ENCODE peak calls at places on chromosomes 16 and 17, in five cellular contexts. Z is SK-N-SH, N is MM.1S, L is tibial artery, W is astrocyte of the spinal cord. M is an unnamed sample.

GRCh38 chr17:78697846-78698343 is 84.2 kb downstream of the CYTH1 start:
- DNase-seq in Z (no peak), N (no peak), L (no peak), W (no peak), M (no peak)

GRCh38 chr16:66159987-66160386 is 206.5 kb upstream of the CDH5 start:
- DNase-seq in Z (no peak), N (no peak), L (peak), W (no peak), M (no peak)

GRCh38 chr17:59859444-59860025 is 33.2 kb downstream of the TUBD1 start:
- DNase-seq in Z (no peak), N (peak), L (no peak), W (peak), M (no peak)

GRCh38 chr16:66264311-66265105 is 102.0 kb upstream of the CDH5 start:
- DNase-seq in Z (no peak), N (no peak), L (no peak), W (no peak), M (no peak)

GRCh38 chr16:87982491-87983415 is 31.5 kb downstream of the BANP start:
- DNase-seq in Z (no peak), N (no peak), L (peak), W (no peak), M (no peak)

GRCh38 chr16:22198547-22199293 is 7.4 kb upstream of the EEF2K start:
- DNase-seq in Z (no peak), N (peak), L (no peak), W (no peak), M (no peak)

GRCh38 chr16:66927012-66927436 is 1.7 kb upstream of the RRAD start:
- DNase-seq in Z (no peak), N (no peak), L (no peak), W (peak), M (peak)

GRCh38 chr17:79574108-79574507 is 36.7 kb downstream of the RBFOX3 start:
- DNase-seq in Z (no peak), N (no peak), L (no peak), W (no peak), M (no peak)

GRCh38 chr17:45009676-45010467 is 41.6 kb downstream of the DCAKD start:
- DNase-seq in Z (no peak), N (no peak), L (no peak), W (no peak), M (no peak)

GRCh38 chr17:67518881-67519280 is 141.8 kb downstream of the PITPNC1 start:
- DNase-seq in Z (no peak), N (no peak), L (no peak), W (no peak), M (no peak)

GRCh38 chr16:81473969-81474959 is 29.7 kb downstream of the CMIP start:
- DNase-seq in Z (no peak), N (no peak), L (no peak), W (no peak), M (no peak)

GRCh38 chr16:81471882-81472281 is 27.3 kb downstream of the CMIP start:
- DNase-seq in Z (no peak), N (no peak), L (no peak), W (no peak), M (no peak)

GRCh38 chr16:81472391-81472790 is 27.8 kb downstream of the CMIP start:
- DNase-seq in Z (no peak), N (no peak), L (no peak), W (no peak), M (no peak)

GRCh38 chr16:81473066-81473488 is 28.5 kb downstream of the CMIP start:
- DNase-seq in Z (no peak), N (no peak), L (no peak), W (peak), M (no peak)

GRCh38 chr16:81473561-81473960 is 29.0 kb downstream of the CMIP start:
- DNase-seq in Z (no peak), N (no peak), L (no peak), W (peak), M (peak)
- H3K4me3 ChIP-seq in Z (no peak), N (no peak), L (no peak), W (no peak), M (no peak)

GRCh38 chr17:64229815-64230550 is 33.1 kb downstream of the TEX2 start:
- DNase-seq in Z (no peak), N (no peak), L (no peak), W (no peak), M (no peak)

GRCh38 chr17:64232466-64233262 is 30.4 kb downstream of the TEX2 start:
- DNase-seq in Z (no peak), N (no peak), L (no peak), W (no peak), M (no peak)

GRCh38 chr17:64234961-64235360 is 28.1 kb downstream of the TEX2 start:
- DNase-seq in Z (no peak), N (no peak), L (no peak), W (no peak), M (no peak)

GRCh38 chr17:64231567-64232141 is 31.4 kb downstream of the TEX2 start:
- DNase-seq in Z (no peak), N (no peak), L (no peak), W (no peak), M (no peak)

DNA sequence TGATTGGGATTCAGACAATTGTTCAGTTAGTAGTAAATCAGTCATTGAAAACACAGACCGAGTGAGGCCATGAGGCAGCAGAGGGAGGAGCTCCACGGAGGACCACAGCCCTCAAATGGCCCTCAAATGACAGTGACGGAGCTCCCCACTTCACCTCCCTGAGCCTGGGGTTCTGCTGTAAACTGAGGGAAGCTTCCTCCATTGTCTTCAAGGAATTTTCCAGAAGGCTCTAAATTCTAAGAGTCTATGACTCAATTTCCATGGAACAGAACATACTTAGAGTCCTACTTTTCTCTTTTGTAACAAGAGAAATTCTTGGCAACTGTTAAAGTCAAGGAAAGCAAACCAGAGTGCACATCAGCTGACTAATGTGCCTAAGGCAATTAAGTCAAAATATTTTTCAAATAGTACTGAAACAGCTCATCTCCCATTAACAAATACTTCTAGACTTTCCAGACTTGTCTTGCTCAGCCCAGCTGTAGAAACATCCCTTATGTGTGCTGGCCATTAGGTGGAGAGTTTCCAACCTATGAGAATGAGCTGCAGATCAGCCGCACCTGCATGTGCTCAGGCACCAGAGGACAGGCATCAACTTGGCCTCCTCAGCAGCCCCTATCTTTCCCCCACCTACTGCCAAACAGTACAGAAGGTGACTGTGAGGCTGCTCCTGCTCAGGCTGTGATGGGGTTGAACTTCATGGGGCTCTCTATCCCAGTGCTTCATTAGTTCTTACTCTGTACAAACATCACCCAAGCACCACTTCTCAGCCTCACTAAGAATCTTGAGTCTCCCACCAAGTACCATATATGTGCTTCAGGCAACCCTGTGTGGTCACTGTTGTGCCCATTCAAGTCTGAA is 32.3 kb downstream of the TEX2 start:
- DNase-seq in Z (no peak), N (no peak), L (no peak), W (peak), M (no peak)
- H3K4me3 ChIP-seq in Z (no peak), N (no peak), L (no peak), W (no peak), M (no peak)

GRCh38 chr17:41785091-41785875 is 1.2 kb downstream of the JUP start:
- DNase-seq in Z (peak), N (no peak), L (no peak), W (no peak), M (peak)
- H3K4me3 ChIP-seq in Z (peak), N (peak), L (peak), W (peak), M (peak)

DNA sequence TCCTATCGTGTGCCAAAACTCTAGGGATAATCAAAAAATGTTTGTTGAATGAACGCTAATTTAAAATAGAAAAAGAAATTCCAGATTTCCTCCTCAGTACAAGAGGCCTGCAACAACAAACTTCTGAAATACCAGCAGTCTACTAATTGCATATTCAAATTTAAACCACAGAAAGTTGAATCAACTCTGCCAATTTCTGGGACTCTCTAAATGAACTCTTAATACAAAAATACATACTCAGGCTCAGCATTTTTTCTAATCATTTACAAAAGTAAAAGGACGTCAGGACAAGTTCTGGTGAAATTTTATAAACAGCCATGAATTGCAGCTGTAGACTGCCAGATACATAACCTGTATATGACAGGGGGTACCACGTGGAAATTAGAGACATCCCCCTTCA is 49.0 kb downstream of the KANSL1 start:
- DNase-seq in Z (no peak), N (peak), L (no peak), W (no peak), M (no peak)
- H3K4me3 ChIP-seq in Z (no peak), N (no peak), L (no peak), W (no peak), M (no peak)

GRCh38 chr17:76142044-76143041 is 1.3 kb upstream of the FOXJ1 start:
- DNase-seq in Z (peak), N (no peak), L (no peak), W (no peak), M (no peak)
- H3K4me3 ChIP-seq in Z (no peak), N (no peak), L (no peak), W (no peak), M (no peak)

GRCh38 chr17:30207655-30208054 is 27.8 kb downstream of the SLC6A4 start:
- DNase-seq in Z (peak), N (no peak), L (no peak), W (no peak), M (no peak)
- H3K4me3 ChIP-seq in Z (no peak), N (no peak), L (no peak), W (no peak), M (no peak)

DNA sequence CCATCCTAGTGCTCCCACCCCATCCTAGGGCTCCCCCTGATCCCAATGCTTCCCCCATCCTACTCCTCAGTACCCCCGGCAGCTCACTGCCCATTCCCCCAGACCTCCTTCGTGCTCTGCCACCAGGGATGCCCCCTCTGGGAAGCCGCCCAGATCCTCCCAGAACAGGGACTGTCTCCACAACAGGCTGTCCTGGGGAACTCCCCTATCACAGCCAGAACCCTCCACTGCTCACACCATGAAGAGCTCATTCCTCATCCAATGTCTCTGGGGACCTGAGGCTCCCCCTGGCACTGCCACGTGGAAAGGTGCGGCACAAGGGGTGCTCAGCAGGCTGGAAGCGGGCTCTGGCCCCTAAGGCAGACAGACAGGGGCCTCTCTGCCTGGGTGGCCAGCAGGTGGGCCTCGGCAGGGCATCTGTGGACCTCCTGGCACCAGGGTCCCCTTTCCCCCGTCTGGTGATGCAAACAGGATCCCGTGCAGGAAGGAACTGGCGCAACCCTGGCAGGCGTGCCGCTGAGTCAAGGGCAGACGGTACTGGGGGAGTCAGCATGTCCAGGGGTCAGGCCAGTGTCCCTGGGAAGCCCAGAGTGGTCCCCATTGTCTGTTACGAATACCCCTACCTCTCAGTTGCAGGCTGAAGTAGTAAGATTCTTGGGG is 14.8 kb upstream of the PVALEF start:
- DNase-seq in Z (no peak), N (no peak), L (no peak), W (no peak), M (no peak)
- H3K4me3 ChIP-seq in Z (no peak), N (no peak), L (no peak), W (no peak), M (no peak)

GRCh38 chr17:31733326-31733725 is 125.7 kb downstream of the COPRS start:
- DNase-seq in Z (no peak), N (no peak), L (no peak), W (no peak), M (no peak)
- H3K4me3 ChIP-seq in Z (no peak), N (no peak), L (no peak), W (no peak), M (no peak)

DNA sequence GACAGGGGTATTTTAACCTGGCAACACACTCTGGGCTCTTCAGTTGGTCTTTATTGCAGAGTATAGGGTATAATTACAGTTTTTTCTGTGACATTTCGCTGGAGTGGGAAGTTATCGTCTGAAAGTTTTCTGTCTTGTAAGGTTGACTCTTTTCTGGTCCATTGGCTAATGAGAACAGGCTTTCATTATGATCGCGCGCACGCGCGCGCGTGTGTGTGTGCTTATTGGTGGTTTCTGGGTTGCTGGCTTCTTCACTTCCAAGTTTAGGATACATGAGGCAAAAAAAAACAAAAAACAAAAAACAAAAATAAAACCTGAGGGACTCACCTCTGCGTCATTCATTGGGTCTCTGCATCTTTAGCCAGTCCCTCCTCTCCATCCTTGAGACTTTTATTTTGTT is 68.7 kb upstream of the MYOCD start:
- DNase-seq in Z (no peak), N (no peak), L (no peak), W (no peak), M (no peak)
- H3K4me3 ChIP-seq in Z (no peak), N (no peak), L (no peak), W (no peak), M (no peak)

M was measured in heart right ventricle.